ENCODE peak calls at places on chromosomes 1 and 21, in seven cellular contexts. T is effector CD4-positive, alpha-beta T cell; B is RPMI8226; U is uterus; D is stimulated activated CD4-positive, alpha-beta T cell treated with anti-CD3 and anti-CD28 coated beads, TNF-alpha, amount 100 ng/mL, for 4 hours; N is fibroblast of gingiva; Y is NT2/D1. O is an unnamed sample.

GRCh38 chr21:39647476-39647875 is 34.7 kb downstream of the B3GALT5 start:
- DNase-seq in D (no peak), Y (peak), B (no peak), U (no peak), T (no peak), N (no peak), O (no peak)

GRCh38 chr1:55369474-55369873 is 154.3 kb upstream of the USP24 start:
- DNase-seq in N (no peak), U (no peak), B (no peak), T (no peak), Y (no peak), D (no peak), O (no peak)

GRCh38 chr1:174743654-174744561 is 255.8 kb upstream of the CACYBP start:
- DNase-seq in N (peak), T (no peak), U (no peak), D (no peak), Y (peak), B (peak), O (peak)

GRCh38 chr1:231603598-231604275 is 22.9 kb upstream of the DISC1 start:
- DNase-seq in U (peak), Y (peak), N (peak), B (peak), T (peak), D (no peak), O (peak)

GRCh38 chr1:242467556-242468145 is 56.8 kb downstream of the PLD5 start:
- DNase-seq in Y (peak), U (peak), D (no peak), B (peak), N (no peak), T (no peak), O (peak)

GRCh38 chr21:28590722-28591121 is 402.0 kb downstream of the LTN1 start:
- DNase-seq in T (no peak), N (no peak), D (no peak), B (no peak), Y (peak), U (no peak), O (no peak)

GRCh38 chr21:33825898-33826297 is 89.7 kb downstream of the ATP5PO start:
- DNase-seq in D (no peak), Y (no peak), U (peak), T (no peak), B (no peak), N (peak), O (no peak)

GRCh38 chr1:35633526-35633925 is 7.8 kb downstream of the PSMB2 start:
- DNase-seq in N (no peak), B (no peak), Y (no peak), T (no peak), U (no peak), D (no peak), O (no peak)

GRCh38 chr1:86872086-86872485 is 41.8 kb downstream of the SELENOF start:
- DNase-seq in D (no peak), N (peak), T (no peak), Y (no peak), B (no peak), U (no peak), O (no peak)

GRCh38 chr1:195733826-195734225 is 874.4 kb downstream of the KCNT2 start:
- DNase-seq in N (no peak), T (no peak), D (no peak), Y (peak), B (no peak), U (no peak), O (peak)

GRCh38 chr1:26349886-26350244 is 4.1 kb downstream of the CRYBG2 start:
- DNase-seq in B (no peak), D (no peak), U (no peak), Y (no peak), N (no peak), T (no peak), O (no peak)

GRCh38 chr1:151310986-151311385 is 16.2 kb downstream of the PI4KB start:
- DNase-seq in N (no peak), D (no peak), B (no peak), U (peak), T (no peak), Y (no peak), O (no peak)

GRCh38 chr1:200038987-200039848 is 11.7 kb downstream of the NR5A2 start:
- DNase-seq in D (no peak), T (no peak), B (peak), N (peak), Y (no peak), U (no peak), O (no peak)

GRCh38 chr1:93076268-93076667 is 2.8 kb upstream of the MTF2 start:
- DNase-seq in Y (no peak), D (no peak), U (no peak), B (no peak), N (no peak), T (no peak), O (no peak)

GRCh38 chr1:66271216-66271903 is 262.6 kb upstream of the SGIP1 start:
- DNase-seq in D (no peak), U (peak), B (no peak), N (peak), Y (peak), T (no peak), O (peak)

GRCh38 chr1:110542730-110543129 is 23.8 kb upstream of the KCNA10 start:
- DNase-seq in T (no peak), D (no peak), N (peak), Y (no peak), U (no peak), B (peak), O (peak)

GRCh38 chr1:94160811-94161210 is 39.9 kb upstream of the ABCA4 start:
- DNase-seq in Y (peak), N (peak), D (no peak), U (no peak), B (no peak), T (no peak), O (no peak)

O was measured in NAMALWA.